ENCODE peak calls at places on chromosomes 16 and 17, in six cellular contexts. M, P, Y, F, R and S are unnamed samples.

GRCh38 chr16:83813818-83814653 is 6.3 kb downstream of the HSBP1 start:
- DNase-seq in M (peak; percentile 92), P (peak; percentile 81), Y (peak; percentile 88), F (peak; percentile 60), R (peak; percentile 51), S (peak; percentile 62)

GRCh38 chr16:563072-563644 is 3.0 kb downstream of the PRR35 start:
- DNase-seq in M (no peak), P (no peak), Y (no peak), F (no peak), R (no peak), S (no peak)

GRCh38 chr16:51648521-51648920 is 497.5 kb upstream of the SALL1 start:
- DNase-seq in M (peak; percentile 82), P (peak; percentile 64), Y (no peak), F (peak; percentile 88), R (no peak), S (no peak)

GRCh38 chr16:59148756-59149155 is 414.6 kb upstream of the GOT2 start:
- DNase-seq in M (peak; percentile 67), P (no peak), Y (no peak), F (no peak), R (peak; percentile 18), S (no peak)

GRCh38 chr16:19432429-19432828 is 14.7 kb downstream of the TMC5 start:
- DNase-seq in M (no peak), P (no peak), Y (no peak), F (no peak), R (no peak), S (no peak)

GRCh38 chr17:35373984-35374765 is 754 bp upstream of the SLFN11 start:
- DNase-seq in M (peak; percentile 71), P (peak; percentile 39), Y (peak; percentile 62), F (peak; percentile 68), R (peak; percentile 21), S (no peak)

GRCh38 chr17:15233022-15233805 is 31.9 kb downstream of the PMP22 start:
- DNase-seq in M (peak; percentile 68), P (peak; percentile 31), Y (no peak), F (peak; percentile 89), R (peak; percentile 39), S (no peak)

GRCh38 chr17:77569846-77570564 is 388.5 kb upstream of the TNRC6C start:
- DNase-seq in M (no peak), P (no peak), Y (no peak), F (no peak), R (no peak), S (no peak)

GRCh38 chr16:12267491-12267890 is 291.0 kb downstream of the SNX29 start:
- DNase-seq in M (no peak), P (no peak), Y (no peak), F (no peak), R (no peak), S (no peak)

GRCh38 chr17:61406871-61407210 is 7.2 kb downstream of the TBX2 start:
- DNase-seq in M (no peak), P (no peak), Y (no peak), F (no peak), R (no peak), S (no peak)

GRCh38 chr16:84481051-84481735 is 23.3 kb downstream of the MEAK7 start:
- DNase-seq in M (no peak), P (no peak), Y (no peak), F (no peak), R (no peak), S (no peak)

GRCh38 chr17:36740157-36740556 is 138.8 kb downstream of the MRM1 start:
- DNase-seq in M (no peak), P (no peak), Y (no peak), F (no peak), R (no peak), S (no peak)

GRCh38 chr16:50272111-50272571 is 5.8 kb downstream of the ADCY7 start:
- DNase-seq in M (no peak), P (no peak), Y (no peak), F (no peak), R (no peak), S (no peak)

GRCh38 chr16:21197621-21198020 is 13.8 kb downstream of the ZP2 start:
- DNase-seq in M (no peak), P (no peak), Y (no peak), F (no peak), R (no peak), S (no peak)

GRCh38 chr17:49502258-49502657 is 7.2 kb downstream of the NGFR start:
- DNase-seq in M (no peak), P (no peak), Y (no peak), F (no peak), R (no peak), S (no peak)

GRCh38 chr17:45264988-45265387 is 3.1 kb upstream of the SPATA32 start:
- DNase-seq in M (no peak), P (no peak), Y (no peak), F (no peak), R (no peak), S (no peak)

GRCh38 chr16:53952215-53953208 is 248.6 kb downstream of the FTO start:
- DNase-seq in M (no peak), P (peak; percentile 56), Y (peak; percentile 71), F (peak; percentile 51), R (no peak), S (no peak)

GRCh38 chr17:82424001-82424862 is 5.8 kb upstream of the OGFOD3 start:
- DNase-seq in M (peak; percentile 54), P (peak; percentile 24), Y (peak; percentile 56), F (peak; percentile 61), R (peak; percentile 23), S (no peak)

GRCh38 chr17:73017653-73018052 is 74.8 kb downstream of the SLC39A11 start:
- DNase-seq in M (peak; percentile 84), P (peak; percentile 38), Y (no peak), F (peak; percentile 46), R (peak; percentile 48), S (peak; percentile 30)

GRCh38 chr17:66691644-66692500 is 143.0 kb upstream of the CACNG5 start:
- DNase-seq in M (no peak), P (peak; percentile 83), Y (no peak), F (peak; percentile 66), R (peak; percentile 62), S (no peak)

GRCh38 chr16:89860747-89861304 is 12.6 kb upstream of the TCF25 start:
- DNase-seq in M (peak; percentile 24), P (peak; percentile 17), Y (peak; percentile 37), F (peak; percentile 28), R (peak; percentile 42), S (no peak)

GRCh38 chr16:67547423-67548264 is 14.7 kb upstream of the CTCF start:
- DNase-seq in M (no peak), P (no peak), Y (peak; percentile 95), F (no peak), R (no peak), S (no peak)

DNA sequence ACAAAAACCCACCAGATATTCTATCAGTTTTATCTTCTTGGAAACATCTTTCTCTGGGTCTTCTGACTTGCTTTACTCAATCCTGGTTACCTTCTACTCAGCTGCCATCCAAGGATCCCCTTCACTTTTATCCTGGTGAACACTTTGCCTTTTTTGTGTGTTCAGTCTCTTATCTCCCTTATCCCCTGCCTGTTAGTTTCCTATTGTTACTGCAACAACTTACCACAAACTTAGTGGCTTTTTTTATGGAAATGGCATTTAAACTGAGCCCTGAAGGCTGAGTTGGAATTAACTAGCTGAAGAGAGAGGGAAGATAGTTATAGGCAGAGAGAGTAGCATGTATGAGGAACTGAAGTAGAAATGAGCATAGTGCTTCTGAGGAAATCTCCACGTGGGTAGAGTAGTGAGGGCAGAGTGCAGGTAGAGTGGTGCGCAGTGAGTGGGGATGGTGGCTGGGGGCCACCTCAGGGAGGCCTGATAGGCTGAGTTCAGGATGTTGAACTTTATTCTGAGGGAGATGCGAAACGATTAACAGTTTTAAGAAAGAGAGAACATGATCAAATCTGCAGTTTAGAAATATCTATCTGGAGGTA is 26.3 kb downstream of the TANGO6 start:
- DNase-seq in M (no peak), P (no peak), Y (no peak), F (no peak), R (no peak), S (no peak)
- H3K4me3 ChIP-seq in M (no peak overlapping the region), P (no peak overlapping the region), Y (no peak overlapping the region), F (no peak overlapping the region), R (no peak overlapping the region), S (no peak overlapping the region)

DNA sequence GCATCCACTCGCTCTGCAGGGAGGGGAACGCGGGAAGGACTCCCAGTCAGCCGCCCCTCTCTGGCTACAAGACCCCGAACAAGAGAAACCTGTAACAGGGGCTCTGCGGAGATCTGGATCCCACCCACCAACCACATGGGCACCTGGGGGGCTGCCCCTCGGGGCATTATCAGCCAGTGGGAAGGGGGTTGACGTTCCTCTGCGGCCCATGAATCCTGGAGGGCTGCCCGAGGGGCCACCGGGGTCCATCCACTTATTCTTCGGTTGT is 1.8 kb upstream of the PCGF2 start:
- DNase-seq in M (no peak), P (no peak), Y (no peak), F (no peak), R (no peak), S (no peak)
- H3K4me3 ChIP-seq in M (peak overlapping the region; percentile 86), P (peak overlapping the region; percentile 57), Y (peak overlapping the region; percentile 93), F (peak overlapping the region; percentile 84), R (peak overlapping the region; percentile 99), S (peak overlapping the region; percentile 94)

GRCh38 chr17:62627219-62627903 is at the start of gene MRC2:
- DNase-seq in M (peak; percentile 73), P (peak; percentile 89), Y (no peak), F (peak; percentile 85), R (peak; percentile 84), S (no peak)

GRCh38 chr17:62625870-62626200 is 1.6 kb upstream of the MRC2 start:
- DNase-seq in M (no peak), P (no peak), Y (no peak), F (no peak), R (no peak), S (no peak)

GRCh38 chr17:62625184-62625869 is 2.1 kb upstream of the MRC2 start:
- DNase-seq in M (no peak), P (no peak), Y (no peak), F (no peak), R (no peak), S (no peak)

GRCh38 chr17:62627904-62628603 is 584 bp downstream of the MRC2 start:
- DNase-seq in M (peak; percentile 80), P (peak; percentile 82), Y (no peak), F (peak; percentile 80), R (peak; percentile 54), S (no peak)

GRCh38 chr17:62626719-62627218 is 701 bp upstream of the MRC2 start:
- DNase-seq in M (peak; percentile 87), P (peak; percentile 81), Y (no peak), F (peak; percentile 95), R (peak; percentile 71), S (no peak)
- H3K4me3 ChIP-seq in M (peak overlapping the region; percentile 71), P (peak overlapping the region; percentile 78), Y (peak overlapping the region; percentile 46), F (peak overlapping the region; percentile 81), R (peak overlapping the region; percentile 87), S (peak overlapping the region; percentile 83)

DNA sequence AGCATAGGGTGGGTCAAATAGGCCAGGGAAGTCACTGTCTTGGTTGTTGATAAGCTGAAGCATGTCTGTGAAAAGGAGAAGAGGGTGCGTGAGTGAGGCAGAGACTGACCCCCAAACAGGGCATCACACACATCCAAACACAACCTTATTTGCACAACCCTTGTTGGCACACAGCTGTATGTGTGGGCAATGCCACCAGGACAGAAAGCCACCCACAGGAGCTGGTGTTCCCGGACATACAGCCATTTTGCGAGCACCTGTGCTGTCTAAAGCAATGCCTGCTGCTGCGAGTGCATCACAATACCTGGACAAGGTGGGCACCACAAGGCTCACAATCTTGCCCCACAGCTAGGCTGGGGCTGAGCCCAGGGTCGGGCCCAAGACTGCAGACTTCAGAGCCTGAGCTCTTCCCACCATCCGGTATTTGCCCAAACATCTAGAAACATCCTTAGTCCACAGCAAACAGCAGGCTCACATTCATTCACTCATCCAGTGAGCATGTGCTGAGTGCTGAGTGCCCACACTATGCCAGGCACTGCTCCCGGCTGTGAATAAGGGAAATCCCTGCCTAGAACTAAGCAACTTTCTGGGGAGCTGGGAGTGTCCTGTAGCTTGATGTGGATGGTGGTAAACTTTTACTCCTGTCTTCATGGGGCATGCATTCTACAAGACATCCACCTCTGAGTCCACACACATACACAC is 16.2 kb downstream of the SREBF1 start:
- DNase-seq in M (no peak), P (no peak), Y (no peak), F (no peak), R (no peak), S (no peak)
- H3K4me3 ChIP-seq in M (no peak overlapping the region), P (no peak overlapping the region), Y (no peak overlapping the region), F (no peak overlapping the region), R (no peak overlapping the region), S (no peak overlapping the region)